ENCODE peak calls at places on chromosomes 3 and 15, in eight cellular contexts. M is body of pancreas, E is upper lobe of left lung, A is HCT116, Z is GM12878, L is A549, N is endothelial cell of umbilical vein, X is breast epithelium. P is an unnamed sample.
A peak's percentile ranks its signal among the peaks of the same experiment; 100 is the strongest.

GRCh38 chr3:57068437-57069089 is 8.1 kb downstream of the SPATA12 start:
- DNase-seq in M (peak; percentile 18), E (peak; percentile 41), A (peak; percentile 81), Z (peak; percentile 95), L (peak; percentile 68), N (peak; percentile 66), X (peak; percentile 54), P (peak; percentile 58)

GRCh38 chr3:184016820-184017671 is 638 bp downstream of the ABCC5 start:
- DNase-seq in M (peak; percentile 61), E (peak; percentile 71), A (peak; percentile 21), Z (no peak), L (peak; percentile 56), N (peak; percentile 56), X (no peak), P (peak; percentile 68)

GRCh38 chr15:65824031-65824743 is 32.1 kb upstream of the DENND4A start:
- DNase-seq in M (peak; percentile 75), E (peak; percentile 42), A (peak; percentile 58), Z (no peak), L (peak; percentile 82), N (peak; percentile 85), X (no peak), P (peak; percentile 55)

GRCh38 chr3:58349792-58350626 is 17.3 kb downstream of the PXK start:
- DNase-seq in M (peak; percentile 35), E (peak; percentile 22), A (no peak), Z (peak; percentile 87), L (no peak), N (no peak), X (peak; percentile 21), P (no peak)

GRCh38 chr3:133256787-133257483 is 142.9 kb upstream of the BFSP2 start:
- DNase-seq in M (no peak), E (no peak), A (no peak), Z (peak; percentile 5), L (no peak), N (peak; percentile 17), X (no peak), P (no peak)

GRCh38 chr3:57331078-57331477 is 38.6 kb upstream of the ASB14 start:
- DNase-seq in M (no peak), E (no peak), A (no peak), Z (no peak), L (peak; percentile 1), N (no peak), X (no peak), P (no peak)

GRCh38 chr15:28911295-28911979 is 25.7 kb downstream of the APBA2 start:
- DNase-seq in M (no peak), E (no peak), A (no peak), Z (no peak), L (no peak), N (no peak), X (no peak), P (no peak)

GRCh38 chr3:8113649-8114048 is 388.0 kb upstream of the LMCD1 start:
- DNase-seq in M (no peak), E (no peak), A (no peak), Z (no peak), L (no peak), N (no peak), X (no peak), P (no peak)

GRCh38 chr3:71395470-71395869 is 188.1 kb downstream of the FOXP1 start:
- DNase-seq in M (no peak), E (no peak), A (no peak), Z (no peak), L (no peak), N (no peak), X (no peak), P (no peak)

GRCh38 chr3:54538346-54538745 is 389.5 kb downstream of the LRTM1 start:
- DNase-seq in M (no peak), E (no peak), A (no peak), Z (no peak), L (peak; percentile 1), N (no peak), X (no peak), P (no peak)

GRCh38 chr3:58685641-58686040 is 19.1 kb upstream of the FAM3D start:
- DNase-seq in M (no peak), E (no peak), A (no peak), Z (no peak), L (no peak), N (no peak), X (no peak), P (no peak)

GRCh38 chr3:122298239-122298638 is 26.8 kb upstream of the CSTA start:
- DNase-seq in M (no peak), E (no peak), A (no peak), Z (peak; percentile 86), L (no peak), N (no peak), X (no peak), P (no peak)

GRCh38 chr3:104412608-104413580 is 953.8 kb upstream of the ALCAM start:
- DNase-seq in M (no peak), E (no peak), A (no peak), Z (no peak), L (no peak), N (no peak), X (no peak), P (no peak)

GRCh38 chr3:129612350-129613204 is 6.1 kb upstream of the PLXND1 start:
- DNase-seq in M (no peak), E (no peak), A (no peak), Z (no peak), L (peak; percentile 91), N (no peak), X (no peak), P (peak; percentile 54)

GRCh38 chr15:66650433-66650832 is 51.6 kb upstream of the SMAD6 start:
- DNase-seq in M (no peak), E (peak; percentile 73), A (no peak), Z (no peak), L (peak; percentile 27), N (peak; percentile 87), X (no peak), P (peak; percentile 54)

DNA sequence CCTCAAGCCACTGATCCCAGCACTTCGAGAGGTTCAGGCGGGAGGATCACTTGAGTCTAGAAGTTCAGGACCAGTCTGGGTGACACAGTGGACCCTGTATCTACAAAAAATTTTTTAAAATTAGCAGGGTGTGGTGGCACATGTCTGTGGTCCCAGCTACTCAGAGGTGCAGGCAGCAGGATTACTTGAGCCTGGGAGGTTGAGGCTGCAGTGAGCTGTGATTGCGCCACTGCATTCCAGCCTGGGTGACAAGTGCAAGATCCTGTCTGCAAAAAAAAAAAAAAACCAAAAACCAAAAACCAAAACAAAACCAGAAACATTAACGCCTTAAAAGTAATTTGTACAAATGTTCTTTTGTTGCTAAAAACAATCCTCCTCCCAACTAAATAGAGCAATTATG is 27.9 kb upstream of the SLC12A8 start:
- DNase-seq in M (no peak), E (peak; percentile 72), A (no peak), Z (no peak), L (no peak), N (no peak), X (no peak), P (no peak)
- H3K4me3 ChIP-seq in M (no peak overlapping the region), E (no peak overlapping the region), A (no peak overlapping the region), Z (no peak overlapping the region), L (no peak overlapping the region), N (no peak overlapping the region), X (no peak overlapping the region), P (no peak overlapping the region)

DNA sequence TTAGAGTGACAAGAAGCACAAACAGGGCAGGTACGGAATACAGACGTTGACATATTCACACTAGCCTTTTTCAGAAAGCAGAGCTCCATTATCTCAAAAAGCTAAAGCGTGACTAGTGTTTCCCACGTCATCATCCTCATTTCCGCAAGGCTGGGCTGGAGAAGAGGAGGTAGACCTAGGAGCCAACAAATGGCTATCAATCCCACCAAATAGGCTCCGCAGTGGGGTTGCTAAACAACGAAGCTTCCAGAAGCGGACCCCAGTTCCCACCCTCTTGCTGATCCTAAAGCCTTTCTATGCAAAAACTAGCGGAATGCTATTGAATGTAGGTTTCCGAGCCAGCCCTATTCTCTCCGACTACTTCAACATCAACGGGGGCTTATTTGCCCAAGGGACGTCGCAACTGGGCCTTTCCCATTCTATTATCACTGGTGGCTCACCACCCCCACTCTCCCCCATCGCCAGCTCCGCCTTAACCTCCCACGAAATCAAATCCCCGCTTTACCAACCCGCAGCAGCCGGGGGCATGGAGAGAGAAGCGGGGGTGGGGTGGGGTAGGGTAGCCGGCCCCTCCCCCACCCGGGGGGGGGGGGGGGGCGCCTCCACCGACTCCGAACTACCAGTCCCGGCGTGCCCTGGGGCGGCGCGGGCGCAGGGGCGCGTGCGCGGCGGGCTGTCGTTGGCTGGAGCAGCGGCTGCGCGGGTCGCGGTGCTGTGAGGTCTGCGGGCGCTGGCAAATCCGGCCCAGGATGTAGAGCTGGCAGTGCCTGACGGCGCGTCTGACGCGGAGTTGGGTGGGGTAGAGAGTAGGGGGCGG is at the start of gene MORF4L1:
- DNase-seq in M (peak; percentile 97), E (peak; percentile 99), A (peak; percentile 81), Z (peak; percentile 71), L (peak; percentile 97), N (peak; percentile 99), X (peak; percentile 98), P (peak; percentile 97)
- TF ChIP-seq POLR2A in M (no peak), E (no peak), A (no peak), Z (no peak), L (no peak), N (no peak), X (no peak), P (no peak)

DNA sequence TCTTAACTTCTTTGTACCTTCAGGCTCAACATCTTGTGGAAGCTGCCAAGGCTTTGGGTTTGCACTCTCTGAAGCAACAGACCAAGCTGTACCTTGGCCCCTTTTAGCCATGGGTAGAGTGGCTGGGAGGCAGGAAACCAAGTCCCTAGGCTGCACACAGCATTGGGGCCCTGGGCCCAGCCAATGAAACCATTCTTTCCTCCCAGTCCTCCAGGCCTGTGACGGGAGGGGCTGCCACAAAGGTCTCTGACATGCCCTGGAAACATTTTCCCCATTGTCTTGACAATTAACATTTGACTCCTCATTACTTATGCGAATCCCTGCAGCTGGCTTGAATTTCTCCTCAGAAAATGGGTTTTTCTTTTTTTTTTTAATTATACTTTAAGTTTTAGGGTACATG is 253.1 kb upstream of the GADL1 start:
- DNase-seq in M (no peak), E (no peak), A (no peak), Z (no peak), L (no peak), N (no peak), X (no peak), P (no peak)
- H3K9me3 ChIP-seq in M (peaks cover 4% of the 10 kb centered on the region), E (peaks cover 8% of the 10 kb centered on the region), A (peaks cover 3% of the 10 kb centered on the region), Z (peaks cover 8% of the 10 kb centered on the region), L (peaks cover 13% of the 10 kb centered on the region), N (no peaks in the 10 kb centered on the region), X (peaks cover 9% of the 10 kb centered on the region), P (peaks cover 20% of the 10 kb centered on the region)

DNA sequence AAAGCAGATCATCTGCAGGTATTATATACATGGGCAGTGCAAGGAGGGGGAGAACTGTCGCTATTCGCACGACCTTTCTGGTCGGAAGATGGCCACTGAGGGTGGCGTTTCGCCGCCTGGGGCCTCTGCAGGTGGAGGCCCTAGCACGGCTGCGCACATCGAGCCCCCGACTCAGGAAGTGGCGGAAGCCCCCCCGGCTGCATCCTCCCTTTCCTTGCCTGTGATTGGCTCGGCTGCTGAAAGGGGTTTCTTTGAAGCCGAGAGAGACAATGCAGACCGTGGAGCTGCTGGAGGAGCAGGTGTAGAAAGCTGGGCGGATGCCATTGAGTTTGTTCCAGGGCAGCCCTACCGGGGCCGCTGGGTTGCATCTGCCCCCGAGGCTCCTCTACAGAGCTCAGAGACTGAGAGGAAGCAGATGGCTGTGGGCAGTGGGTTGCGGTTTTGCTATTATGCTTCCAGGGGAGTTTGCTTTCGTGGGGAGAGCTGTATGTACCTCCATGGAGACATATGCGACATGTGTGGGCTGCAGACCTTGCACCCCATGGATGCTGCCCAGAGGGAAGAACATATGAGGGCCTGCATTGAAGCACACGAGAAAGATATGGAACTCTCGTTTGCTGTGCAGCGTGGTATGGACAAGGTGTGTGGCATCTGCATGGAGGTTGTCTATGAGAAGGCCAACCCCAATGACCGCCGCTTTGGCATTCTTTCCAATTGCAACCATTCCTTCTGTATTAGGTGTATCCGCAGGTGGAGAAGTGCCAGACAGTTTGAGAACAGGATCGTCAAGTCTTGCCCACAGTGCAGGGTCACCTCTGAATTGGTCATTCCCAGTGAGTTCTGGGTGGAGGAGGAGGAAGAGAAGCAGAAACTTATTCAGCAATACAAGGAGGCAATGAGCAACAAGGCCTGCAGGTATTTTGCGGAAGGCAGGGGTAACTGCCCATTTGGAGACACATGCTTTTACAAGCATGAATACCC is 886 bp downstream of the MKRN3 start:
- DNase-seq in M (no peak), E (no peak), A (peak; percentile 29), Z (no peak), L (peak; percentile 35), N (peak; percentile 13), X (no peak), P (no peak)
- H3K4me3 ChIP-seq in M (no peak overlapping the region), E (no peak overlapping the region), A (peak overlapping the region; percentile 99), Z (no peak overlapping the region), L (peak overlapping the region; percentile 64), N (peak overlapping the region; percentile 35), X (peak overlapping the region; percentile 44), P (peak overlapping the region; percentile 32)

P was measured in heart left ventricle.